ENCODE peak calls at places on chromosomes 11 and 22, in seven cellular contexts. X is SJCRH30; N is ureter; A is GM20000; G is CD4-positive, CD25-positive, alpha-beta regulatory T cell; P is cardiac fibroblast; F is Daoy. M is an unnamed sample.

GRCh38 chr22:18978506-18978905 is 42.4 kb upstream of the PRODH start:
- DNase-seq in X (no peak), N (no peak), A (no peak), G (no peak), P (no peak), F (no peak), M (no peak)

GRCh38 chr11:34505874-34506273 is 7.7 kb downstream of the ELF5 start:
- DNase-seq in X (no peak), N (no peak), A (no peak), G (no peak), P (no peak), F (no peak), M (no peak)

GRCh38 chr11:95835768-95836488 is 45.6 kb downstream of the CEP57 start:
- DNase-seq in X (peak), N (peak), A (peak), G (peak), P (peak), F (peak), M (no peak)

GRCh38 chr11:86453290-86454030 is 78.8 kb downstream of the CCDC81 start:
- DNase-seq in X (no peak), N (no peak), A (no peak), G (no peak), P (no peak), F (no peak), M (no peak)

GRCh38 chr22:50190182-50190951 is 4.7 kb downstream of the TRABD start:
- DNase-seq in X (no peak), N (peak), A (peak), G (peak), P (peak), F (peak), M (peak)

GRCh38 chr11:12242071-12242672 is 131.8 kb downstream of the MICAL2 start:
- DNase-seq in X (no peak), N (no peak), A (no peak), G (peak), P (no peak), F (no peak), M (no peak)

GRCh38 chr11:93444671-93445073 is 98.5 kb downstream of the SMCO4 start:
- DNase-seq in X (peak), N (no peak), A (no peak), G (no peak), P (peak), F (peak), M (no peak)

GRCh38 chr11:91608662-91609061 is 616.0 kb upstream of the FAT3 start:
- DNase-seq in X (no peak), N (no peak), A (no peak), G (no peak), P (no peak), F (no peak), M (no peak)

GRCh38 chr11:78420796-78421209 is 3.2 kb upstream of the GAB2 start:
- DNase-seq in X (peak), N (no peak), A (peak), G (no peak), P (peak), F (peak), M (no peak)

GRCh38 chr11:117559698-117560097 is 232.0 kb downstream of the CEP164 start:
- DNase-seq in X (no peak), N (no peak), A (no peak), G (no peak), P (no peak), F (no peak), M (no peak)

GRCh38 chr11:64384981-64385952 is 26.3 kb downstream of the RPS6KA4 start:
- DNase-seq in X (no peak), N (no peak), A (no peak), G (no peak), P (no peak), F (no peak), M (no peak)

GRCh38 chr11:33997473-33998347 is 53.8 kb upstream of the CAPRIN1 start:
- DNase-seq in X (no peak), N (no peak), A (no peak), G (no peak), P (no peak), F (peak), M (no peak)

GRCh38 chr11:119752946-119753345 is 23.9 kb upstream of the NECTIN1 start:
- DNase-seq in X (peak), N (no peak), A (no peak), G (no peak), P (no peak), F (no peak), M (no peak)

GRCh38 chr11:1303973-1304372 is 5.5 kb downstream of the TOLLIP start:
- DNase-seq in X (no peak), N (no peak), A (no peak), G (no peak), P (no peak), F (no peak), M (no peak)

GRCh38 chr22:50184004-50184461 is 1.7 kb upstream of the TRABD start:
- DNase-seq in X (peak), N (peak), A (no peak), G (no peak), P (peak), F (no peak), M (no peak)

GRCh38 chr11:76318744-76319384 is 62.1 kb downstream of the THAP12 start:
- DNase-seq in X (peak), N (peak), A (peak), G (peak), P (peak), F (peak), M (peak)

M was measured in 8988T.